ENCODE peak calls at places on chromosomes 12 and 14, in six cellular contexts. R, T, D, Q, L and P are unnamed samples.

GRCh38 chr12:56248711-56249110 is 9.5 kb downstream of the ANKRD52 start:
- DNase-seq in R (no peak), T (no peak), D (no peak), Q (no peak), L (no peak), P (no peak)

GRCh38 chr12:31118831-31119530 is 45.3 kb downstream of the DDX11 start:
- DNase-seq in R (no peak), T (no peak), D (no peak), Q (no peak), L (no peak), P (no peak)

GRCh38 chr12:110247340-110248095 is 33.5 kb upstream of the ATP2A2 start:
- DNase-seq in R (no peak), T (no peak), D (peak; percentile 48), Q (no peak), L (no peak), P (peak; percentile 55)

GRCh38 chr14:59189281-59189821 is 884 bp downstream of the DAAM1 start:
- DNase-seq in R (peak; percentile 35), T (no peak), D (no peak), Q (peak; percentile 27), L (peak; percentile 18), P (no peak)

GRCh38 chr14:23406244-23406643 is 1.8 kb downstream of the MYH6 start:
- DNase-seq in R (no peak), T (peak; percentile 36), D (no peak), Q (no peak), L (no peak), P (no peak)

GRCh38 chr14:37641117-37641516 is 45.7 kb downstream of the TTC6 start:
- DNase-seq in R (no peak), T (no peak), D (no peak), Q (no peak), L (no peak), P (no peak)

GRCh38 chr14:79568566-79568965 is 642.7 kb downstream of the DIO2 start:
- DNase-seq in R (no peak), T (no peak), D (no peak), Q (no peak), L (no peak), P (no peak)

GRCh38 chr12:19739195-19739776 is 300.0 kb downstream of the AEBP2 start:
- DNase-seq in R (peak; percentile 70), T (peak; percentile 58), D (no peak), Q (no peak), L (no peak), P (no peak)

GRCh38 chr14:34629344-34629656 is 648 bp downstream of the SNX6 start:
- DNase-seq in R (no peak), T (no peak), D (no peak), Q (peak; percentile 27), L (no peak), P (no peak)

GRCh38 chr14:68779761-68780323 is 13.0 kb downstream of the ZFP36L1 start:
- DNase-seq in R (peak; percentile 62), T (peak; percentile 99), D (peak; percentile 71), Q (no peak), L (no peak), P (no peak)